ENCODE peak calls at places on chromosome 9, in five cellular contexts. One of them, this sample, is unnamed.

GRCh38 chr9:137114220-137114612 is 317 bp downstream of the DPP7 start:
- DNase-seq in posterior vena cava: peak; percentile 80
- DNase-seq in AG09309: no peak
- DNase-seq in activated T-helper 1 cell treated with anti-CD3 and anti-CD28 coated beads, Interleukin-2, amount 50 U/mL, for 16 hours: no peak
- DNase-seq in SHP77: peak; percentile 48
- DNase-seq in this sample: no peak

GRCh38 chr9:14097215-14097614 is 216.7 kb downstream of the NFIB start:
- DNase-seq in activated T-helper 1 cell treated with anti-CD3 and anti-CD28 coated beads, Interleukin-2, amount 50 U/mL, for 16 hours: no peak
- DNase-seq in posterior vena cava: no peak
- DNase-seq in AG09309: no peak
- DNase-seq in SHP77: no peak
- DNase-seq in this sample: no peak

GRCh38 chr9:130010151-130010988 is 32.6 kb downstream of the FNBP1 start:
- DNase-seq in posterior vena cava: no peak
- DNase-seq in AG09309: no peak
- DNase-seq in SHP77: no peak
- DNase-seq in activated T-helper 1 cell treated with anti-CD3 and anti-CD28 coated beads, Interleukin-2, amount 50 U/mL, for 16 hours: no peak
- DNase-seq in this sample: no peak

GRCh38 chr9:84061613-84062205 is 81.1 kb downstream of the RMI1 start:
- DNase-seq in SHP77: peak; percentile 5
- DNase-seq in AG09309: no peak
- DNase-seq in posterior vena cava: no peak
- DNase-seq in activated T-helper 1 cell treated with anti-CD3 and anti-CD28 coated beads, Interleukin-2, amount 50 U/mL, for 16 hours: no peak
- DNase-seq in this sample: no peak

GRCh38 chr9:33166263-33167083 is 663 bp downstream of the B4GALT1 start:
- DNase-seq in AG09309: no peak
- DNase-seq in posterior vena cava: peak; percentile 90
- DNase-seq in activated T-helper 1 cell treated with anti-CD3 and anti-CD28 coated beads, Interleukin-2, amount 50 U/mL, for 16 hours: no peak
- DNase-seq in SHP77: no peak
- DNase-seq in this sample: peak; percentile 57

GRCh38 chr9:33029106-33029788 is 4.2 kb downstream of the DNAJA1 start:
- DNase-seq in activated T-helper 1 cell treated with anti-CD3 and anti-CD28 coated beads, Interleukin-2, amount 50 U/mL, for 16 hours: no peak
- DNase-seq in posterior vena cava: no peak
- DNase-seq in SHP77: no peak
- DNase-seq in AG09309: peak; percentile 55
- DNase-seq in this sample: no peak

GRCh38 chr9:81363916-81364480 is 325.3 kb downstream of the TLE1 start:
- DNase-seq in SHP77: no peak
- DNase-seq in posterior vena cava: peak; percentile 52
- DNase-seq in AG09309: no peak
- DNase-seq in activated T-helper 1 cell treated with anti-CD3 and anti-CD28 coated beads, Interleukin-2, amount 50 U/mL, for 16 hours: no peak
- DNase-seq in this sample: no peak

GRCh38 chr9:34610434-34611206 is 1.3 kb downstream of the RPP25L start:
- DNase-seq in activated T-helper 1 cell treated with anti-CD3 and anti-CD28 coated beads, Interleukin-2, amount 50 U/mL, for 16 hours: no peak
- DNase-seq in posterior vena cava: no peak
- DNase-seq in AG09309: no peak
- DNase-seq in SHP77: no peak
- DNase-seq in this sample: no peak

GRCh38 chr9:21611896-21612295 is 129.8 kb upstream of the IFNE start:
- DNase-seq in posterior vena cava: no peak
- DNase-seq in SHP77: no peak
- DNase-seq in AG09309: no peak
- DNase-seq in activated T-helper 1 cell treated with anti-CD3 and anti-CD28 coated beads, Interleukin-2, amount 50 U/mL, for 16 hours: no peak
- DNase-seq in this sample: no peak

GRCh38 chr9:16727452-16728127 is 142.9 kb downstream of the BNC2 start:
- DNase-seq in activated T-helper 1 cell treated with anti-CD3 and anti-CD28 coated beads, Interleukin-2, amount 50 U/mL, for 16 hours: no peak
- DNase-seq in AG09309: no peak
- DNase-seq in SHP77: no peak
- DNase-seq in posterior vena cava: no peak
- DNase-seq in this sample: no peak

GRCh38 chr9:88387035-88387732 is 1.1 kb upstream of the SPIN1 start:
- DNase-seq in SHP77: peak; percentile 38
- DNase-seq in AG09309: no peak
- DNase-seq in activated T-helper 1 cell treated with anti-CD3 and anti-CD28 coated beads, Interleukin-2, amount 50 U/mL, for 16 hours: no peak
- DNase-seq in posterior vena cava: no peak
- DNase-seq in this sample: peak; percentile 40

GRCh38 chr9:14842269-14842668 is 68.0 kb downstream of the FREM1 start:
- DNase-seq in posterior vena cava: no peak
- DNase-seq in AG09309: no peak
- DNase-seq in activated T-helper 1 cell treated with anti-CD3 and anti-CD28 coated beads, Interleukin-2, amount 50 U/mL, for 16 hours: no peak
- DNase-seq in SHP77: no peak
- DNase-seq in this sample: no peak

GRCh38 chr9:72947987-72948465 is 4.8 kb downstream of the ALDH1A1 start:
- DNase-seq in posterior vena cava: no peak
- DNase-seq in AG09309: no peak
- DNase-seq in activated T-helper 1 cell treated with anti-CD3 and anti-CD28 coated beads, Interleukin-2, amount 50 U/mL, for 16 hours: no peak
- DNase-seq in SHP77: no peak
- DNase-seq in this sample: no peak

GRCh38 chr9:131912069-131912468 is 167.6 kb downstream of the MED27 start:
- DNase-seq in activated T-helper 1 cell treated with anti-CD3 and anti-CD28 coated beads, Interleukin-2, amount 50 U/mL, for 16 hours: no peak
- DNase-seq in posterior vena cava: no peak
- DNase-seq in SHP77: no peak
- DNase-seq in AG09309: no peak
- DNase-seq in this sample: no peak

GRCh38 chr9:129343697-129344375 is 165.8 kb upstream of the IER5L start:
- DNase-seq in posterior vena cava: peak; percentile 93
- DNase-seq in activated T-helper 1 cell treated with anti-CD3 and anti-CD28 coated beads, Interleukin-2, amount 50 U/mL, for 16 hours: no peak
- DNase-seq in AG09309: no peak
- DNase-seq in SHP77: no peak
- DNase-seq in this sample: no peak

GRCh38 chr9:35548571-35548970 is 56.5 kb upstream of the TESK1 start:
- DNase-seq in AG09309: no peak
- DNase-seq in posterior vena cava: no peak
- DNase-seq in SHP77: no peak
- DNase-seq in activated T-helper 1 cell treated with anti-CD3 and anti-CD28 coated beads, Interleukin-2, amount 50 U/mL, for 16 hours: no peak
- DNase-seq in this sample: no peak

GRCh38 chr9:21334969-21335632 is at the start of gene KLHL9:
- DNase-seq in posterior vena cava: peak; percentile 97
- DNase-seq in SHP77: peak; percentile 76
- DNase-seq in activated T-helper 1 cell treated with anti-CD3 and anti-CD28 coated beads, Interleukin-2, amount 50 U/mL, for 16 hours: peak; percentile 67
- DNase-seq in AG09309: peak; percentile 61
- DNase-seq in this sample: peak; percentile 86

GRCh38 chr9:114181583-114182409 is 26.5 kb downstream of the COL27A1 start:
- DNase-seq in SHP77: no peak
- DNase-seq in activated T-helper 1 cell treated with anti-CD3 and anti-CD28 coated beads, Interleukin-2, amount 50 U/mL, for 16 hours: no peak
- DNase-seq in AG09309: no peak
- DNase-seq in posterior vena cava: peak; percentile 10
- DNase-seq in this sample: no peak

GRCh38 chr9:36847781-36848673 is 186.0 kb downstream of the PAX5 start:
- DNase-seq in posterior vena cava: no peak
- DNase-seq in activated T-helper 1 cell treated with anti-CD3 and anti-CD28 coated beads, Interleukin-2, amount 50 U/mL, for 16 hours: no peak
- DNase-seq in AG09309: no peak
- DNase-seq in SHP77: no peak
- DNase-seq in this sample: no peak

GRCh38 chr9:104758974-104759373 is 5.0 kb upstream of the NIPSNAP3B start:
- DNase-seq in SHP77: peak; percentile 55
- DNase-seq in posterior vena cava: no peak
- DNase-seq in activated T-helper 1 cell treated with anti-CD3 and anti-CD28 coated beads, Interleukin-2, amount 50 U/mL, for 16 hours: no peak
- DNase-seq in AG09309: no peak
- DNase-seq in this sample: no peak

GRCh38 chr9:137034709-137035506 is 3.0 kb upstream of the FUT7 start:
- DNase-seq in posterior vena cava: peak; percentile 93
- DNase-seq in activated T-helper 1 cell treated with anti-CD3 and anti-CD28 coated beads, Interleukin-2, amount 50 U/mL, for 16 hours: peak; percentile 79
- DNase-seq in AG09309: peak; percentile 33
- DNase-seq in SHP77: peak; percentile 89
- DNase-seq in this sample: peak; percentile 72

This sample was measured in mesothelial cell of epicardium.